ENCODE peak calls at places on chromosome X, in eight cellular contexts. T is body of pancreas; J is GM23248; V is effector memory CD4-positive, alpha-beta T cell; Z is ovary; M is Panc1; N is right cardiac atrium; Y is colonic mucosa. O is an unnamed sample. For H3K4me1, the result is how much of the 10 kb centered on the place peaks cover.

GRCh38 chrX:2583194-2584162 is 82.7 kb upstream of the DHRSX start:
- DNase-seq in T (no peak), J (no peak), V (no peak), Z (no peak), M (no peak), N (no peak), Y (no peak), O (no peak)

GRCh38 chrX:11381464-11381863 is 88.3 kb downstream of the AMELX start:
- DNase-seq in T (peak), J (peak), V (no peak), Z (peak), M (peak), N (peak), Y (peak), O (peak)

GRCh38 chrX:111555559-111555958 is 44.1 kb downstream of the SERTM2 start:
- DNase-seq in T (no peak), J (no peak), V (no peak), Z (no peak), M (no peak), N (no peak), Y (no peak), O (no peak)

GRCh38 chrX:47047989-47048388 is 30.3 kb upstream of the RGN start:
- DNase-seq in T (no peak), J (no peak), V (no peak), Z (no peak), M (no peak), N (no peak), Y (no peak), O (no peak)

GRCh38 chrX:108224727-108225455 is 133.3 kb downstream of the ATG4A start:
- DNase-seq in T (no peak), J (peak), V (no peak), Z (no peak), M (no peak), N (no peak), Y (no peak), O (no peak)

GRCh38 chrX:27444093-27444908 is 18.8 kb downstream of the PPP4R3C start:
- DNase-seq in T (peak), J (no peak), V (no peak), Z (no peak), M (no peak), N (no peak), Y (no peak), O (no peak)

GRCh38 chrX:9343971-9344370 is 120.9 kb upstream of the TBL1X start:
- DNase-seq in T (no peak), J (no peak), V (no peak), Z (no peak), M (no peak), N (no peak), Y (no peak), O (no peak)

GRCh38 chrX:134935286-134935685 is 55.5 kb upstream of the SMIM10 start:
- DNase-seq in T (no peak), J (no peak), V (no peak), Z (no peak), M (no peak), N (no peak), Y (no peak), O (no peak)

GRCh38 chrX:38704146-38704882 is 96.9 kb upstream of the MID1IP1 start:
- DNase-seq in T (no peak), J (no peak), V (no peak), Z (no peak), M (no peak), N (no peak), Y (no peak), O (no peak)

GRCh38 chrX:140510306-140510676 is 5.4 kb upstream of the SOX3 start:
- DNase-seq in T (no peak), J (no peak), V (no peak), Z (no peak), M (no peak), N (no peak), Y (no peak), O (no peak)
- H3K4me3 ChIP-seq in T (no peak), J (no peak), V (no peak), Z (no peak), M (no peak), N (no peak), Y (no peak), O (no peak)

DNA sequence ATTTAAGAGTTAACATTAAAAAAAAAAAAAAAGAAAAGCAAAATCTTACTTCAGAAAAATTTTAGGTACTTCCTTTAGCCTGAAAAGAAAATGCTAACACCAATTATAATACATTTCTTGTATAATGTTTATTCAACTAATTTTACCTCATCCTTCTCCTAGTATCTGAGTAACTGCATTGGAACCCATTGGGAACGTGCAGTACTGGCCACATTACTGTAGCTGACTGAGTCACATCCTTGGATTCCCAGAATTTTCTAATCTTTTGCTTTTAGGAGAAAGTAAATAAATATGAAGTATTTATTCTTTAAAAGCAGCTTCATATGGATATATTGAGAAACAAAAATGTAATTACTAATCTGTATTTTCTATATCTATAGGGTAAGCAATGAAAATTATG is 82.6 kb upstream of the SLITRK2 start:
- DNase-seq in T (no peak), J (no peak), V (no peak), Z (no peak), M (no peak), N (no peak), Y (no peak), O (no peak)
- H3K4me1 ChIP-seq in T (under half), J (under half), V (under half), Z (under half), M (under half), N (under half), Y (under half), O (under half)

GRCh38 chrX:57285001-57285400 is 1.5 kb upstream of the FAAH2 start:
- DNase-seq in T (no peak), J (no peak), V (no peak), Z (no peak), M (no peak), N (no peak), Y (no peak), O (no peak)

GRCh38 chrX:57286507-57287251 is at the start of gene FAAH2:
- DNase-seq in T (peak), J (no peak), V (peak), Z (no peak), M (no peak), N (no peak), Y (peak), O (peak)

GRCh38 chrX:57294961-57295360 is 8.5 kb downstream of the FAAH2 start:
- DNase-seq in T (no peak), J (no peak), V (no peak), Z (no peak), M (no peak), N (no peak), Y (no peak), O (no peak)

GRCh38 chrX:57289089-57289488 is 2.6 kb downstream of the FAAH2 start:
- DNase-seq in T (no peak), J (no peak), V (no peak), Z (no peak), M (no peak), N (no peak), Y (no peak), O (no peak)
- H3K4me3 ChIP-seq in T (no peak), J (no peak), V (peak), Z (no peak), M (no peak), N (no peak), Y (no peak), O (no peak)

GRCh38 chrX:119127643-119128042 is at the start of gene KIAA1210:
- DNase-seq in T (no peak), J (no peak), V (no peak), Z (no peak), M (no peak), N (no peak), Y (no peak), O (no peak)
- H3K4me1 ChIP-seq in T (under half), J (under half), V (under half), Z (under half), M (under half), N (under half), Y (under half), O (under half)

GRCh38 chrX:75273483-75273882 is 402 bp upstream of the UPRT start:
- DNase-seq in T (peak), J (no peak), V (no peak), Z (no peak), M (no peak), N (no peak), Y (peak), O (no peak)

GRCh38 chrX:75278991-75279390 is 5.1 kb downstream of the UPRT start:
- DNase-seq in T (no peak), J (no peak), V (no peak), Z (no peak), M (no peak), N (no peak), Y (no peak), O (no peak)

DNA sequence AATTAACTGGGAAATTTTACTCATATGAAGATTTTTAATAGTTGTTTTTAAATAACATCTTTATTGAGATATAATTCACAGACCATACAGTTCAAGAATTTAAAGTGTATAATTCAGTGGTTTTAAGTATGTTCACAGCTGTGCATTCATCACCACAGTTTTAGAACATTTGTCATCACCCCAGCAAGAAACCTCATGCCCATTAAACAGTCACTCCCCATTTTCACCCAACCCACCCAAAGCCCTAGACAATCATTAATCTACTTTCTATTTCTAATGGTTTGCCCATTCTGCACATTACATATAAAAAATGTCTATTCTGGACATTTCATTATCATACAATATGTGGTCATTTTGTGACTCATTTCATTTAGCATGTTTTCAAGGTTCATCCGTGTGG is 2.8 kb downstream of the UPRT start:
- DNase-seq in T (no peak), J (no peak), V (no peak), Z (no peak), M (no peak), N (no peak), Y (no peak), O (no peak)
- H3K4me3 ChIP-seq in T (no peak), J (no peak), V (no peak), Z (no peak), M (no peak), N (no peak), Y (no peak), O (no peak)

DNA sequence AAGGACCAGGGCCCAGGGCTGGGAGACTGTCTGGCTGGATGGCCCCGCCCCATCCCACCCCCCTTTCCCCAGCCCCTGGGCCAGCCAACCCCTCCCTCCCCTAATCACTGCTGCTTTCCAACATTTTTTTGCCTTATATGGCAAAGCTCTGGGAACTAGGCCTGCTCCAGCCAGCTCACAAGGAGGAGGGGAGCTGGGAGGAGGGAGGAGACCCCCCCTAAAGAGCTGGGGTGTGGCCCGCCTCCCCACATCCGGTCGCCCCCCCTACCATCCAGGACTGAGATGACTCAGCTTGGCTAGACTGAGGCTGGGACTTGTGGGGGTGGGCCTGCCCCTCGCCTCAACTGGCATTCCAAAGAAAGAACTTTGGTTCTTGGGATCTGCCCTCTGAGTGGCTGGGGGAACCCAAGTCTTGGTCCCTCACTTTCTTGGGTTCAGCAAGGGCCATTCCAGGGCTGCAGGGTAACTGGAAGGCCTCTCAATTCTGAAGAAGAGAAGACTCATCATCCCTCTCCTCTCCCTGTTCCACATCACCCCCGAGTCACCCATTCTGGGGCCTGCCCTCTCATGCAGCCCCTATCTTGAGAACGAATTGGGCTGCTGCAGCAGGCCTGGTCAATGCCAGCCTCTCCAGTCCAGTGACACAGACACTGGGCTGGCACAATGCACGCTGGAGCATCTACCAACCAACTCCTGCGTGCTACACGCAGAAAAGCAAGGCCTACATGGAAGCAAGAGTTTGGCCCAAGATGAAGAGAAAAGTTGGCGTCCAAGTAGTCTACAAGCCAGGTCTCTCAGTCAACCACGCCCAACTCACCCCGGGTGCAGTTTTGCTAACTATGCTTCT is 4.8 kb downstream of the FLNA start:
- DNase-seq in T (peak), J (peak), V (peak), Z (peak), M (peak), N (peak), Y (peak), O (peak)
- H3K4me1 ChIP-seq in T (under half), J (under half), V (under half), Z (under half), M (under half), N (under half), Y (under half), O (half or more)

GRCh38 chrX:13151806-13152510 is 107.5 kb upstream of the FAM9C start:
- DNase-seq in T (no peak), J (peak), V (peak), Z (no peak), M (no peak), N (no peak), Y (no peak), O (peak)
- H3K4me3 ChIP-seq in T (no peak), J (peak), V (no peak), Z (no peak), M (no peak), N (peak), Y (no peak), O (no peak)

O was measured in CD4-positive, alpha-beta memory T cell.